ENCODE peak calls at places on chromosomes 13 and 19, in eight cellular contexts. C is Panc1, L is HCT116, R is K562, P is HepG2, Z is SK-N-SH, M is GM12878, X is GM23338. N is an unnamed sample.

GRCh38 chr19:52640916-52641315 is 2.8 kb upstream of the ZNF83 start:
- DNase-seq in C (no peak), L (no peak), R (peak; percentile 65), P (no peak), Z (peak; percentile 78), M (no peak), X (peak; percentile 91), N (no peak)

GRCh38 chr13:99577934-99578917 is 77.0 kb downstream of the TM9SF2 start:
- DNase-seq in C (no peak), L (no peak), R (peak; percentile 13), P (peak; percentile 47), Z (no peak), M (no peak), X (peak; percentile 52), N (no peak)

GRCh38 chr19:18644144-18645034 is 7.6 kb downstream of the KLHL26 start:
- DNase-seq in C (no peak), L (no peak), R (peak; percentile 34), P (no peak), Z (no peak), M (no peak), X (no peak), N (peak; percentile 85)

GRCh38 chr19:12647490-12648071 is 19.0 kb downstream of the MAN2B1 start:
- DNase-seq in C (no peak), L (no peak), R (peak; percentile 78), P (no peak), Z (peak; percentile 88), M (no peak), X (peak; percentile 88), N (no peak)

GRCh38 chr13:19845758-19846157 is 17.7 kb downstream of the ZMYM5 start:
- DNase-seq in C (peak; percentile 77), L (peak; percentile 77), R (peak; percentile 55), P (peak; percentile 57), Z (peak; percentile 32), M (no peak), X (no peak), N (no peak)

GRCh38 chr13:93819331-93819730 is 592.7 kb downstream of the GPC6 start:
- DNase-seq in C (no peak), L (no peak), R (no peak), P (no peak), Z (peak; percentile 51), M (no peak), X (no peak), N (no peak)

GRCh38 chr19:37907735-37908066 is 693 bp downstream of the SIPA1L3 start:
- DNase-seq in C (no peak), L (no peak), R (no peak), P (no peak), Z (no peak), M (no peak), X (no peak), N (no peak)

GRCh38 chr13:21040120-21040834 is 21.1 kb downstream of the LATS2 start:
- DNase-seq in C (no peak), L (no peak), R (no peak), P (no peak), Z (no peak), M (no peak), X (no peak), N (no peak)

GRCh38 chr13:111853766-111854165 is 213.2 kb upstream of the SOX1 start:
- DNase-seq in C (no peak), L (no peak), R (no peak), P (no peak), Z (no peak), M (no peak), X (no peak), N (no peak)

GRCh38 chr19:30664358-30665058 is 292.3 kb downstream of the ZNF536 start:
- DNase-seq in C (no peak), L (no peak), R (peak; percentile 17), P (peak; percentile 84), Z (peak; percentile 51), M (no peak), X (peak; percentile 83), N (no peak)

GRCh38 chr19:14113762-14114414 is 3.7 kb downstream of the PRKACA start:
- DNase-seq in C (no peak), L (peak; percentile 87), R (peak; percentile 91), P (no peak), Z (no peak), M (no peak), X (peak; percentile 57), N (peak; percentile 93)

GRCh38 chr13:41974262-41974900 is 13.5 kb upstream of the VWA8 start:
- DNase-seq in C (no peak), L (no peak), R (no peak), P (peak; percentile 50), Z (no peak), M (no peak), X (no peak), N (no peak)

GRCh38 chr19:54451331-54451871 is 2.4 kb downstream of the LENG8 start:
- DNase-seq in C (no peak), L (no peak), R (no peak), P (no peak), Z (no peak), M (no peak), X (no peak), N (peak; percentile 48)

GRCh38 chr13:30153871-30154426 is 153.4 kb downstream of the KATNAL1 start:
- DNase-seq in C (no peak), L (no peak), R (no peak), P (no peak), Z (no peak), M (no peak), X (peak; percentile 55), N (no peak)

GRCh38 chr19:45600340-45600885 is 1.6 kb downstream of the GPR4 start:
- DNase-seq in C (no peak), L (no peak), R (no peak), P (no peak), Z (no peak), M (no peak), X (no peak), N (no peak)

GRCh38 chr13:19817510-19818158 is 34.9 kb upstream of the PSPC1 start:
- DNase-seq in C (no peak), L (no peak), R (no peak), P (no peak), Z (no peak), M (no peak), X (no peak), N (no peak)

GRCh38 chr13:44309771-44310767 is 63.6 kb upstream of the SERP2 start:
- DNase-seq in C (no peak), L (no peak), R (no peak), P (no peak), Z (no peak), M (no peak), X (no peak), N (no peak)
- TF ChIP-seq REST in C (no peak), L (no peak), R (no peak), P (no peak), Z (no peak), M (no peak), X (no peak), N (no peak)

DNA sequence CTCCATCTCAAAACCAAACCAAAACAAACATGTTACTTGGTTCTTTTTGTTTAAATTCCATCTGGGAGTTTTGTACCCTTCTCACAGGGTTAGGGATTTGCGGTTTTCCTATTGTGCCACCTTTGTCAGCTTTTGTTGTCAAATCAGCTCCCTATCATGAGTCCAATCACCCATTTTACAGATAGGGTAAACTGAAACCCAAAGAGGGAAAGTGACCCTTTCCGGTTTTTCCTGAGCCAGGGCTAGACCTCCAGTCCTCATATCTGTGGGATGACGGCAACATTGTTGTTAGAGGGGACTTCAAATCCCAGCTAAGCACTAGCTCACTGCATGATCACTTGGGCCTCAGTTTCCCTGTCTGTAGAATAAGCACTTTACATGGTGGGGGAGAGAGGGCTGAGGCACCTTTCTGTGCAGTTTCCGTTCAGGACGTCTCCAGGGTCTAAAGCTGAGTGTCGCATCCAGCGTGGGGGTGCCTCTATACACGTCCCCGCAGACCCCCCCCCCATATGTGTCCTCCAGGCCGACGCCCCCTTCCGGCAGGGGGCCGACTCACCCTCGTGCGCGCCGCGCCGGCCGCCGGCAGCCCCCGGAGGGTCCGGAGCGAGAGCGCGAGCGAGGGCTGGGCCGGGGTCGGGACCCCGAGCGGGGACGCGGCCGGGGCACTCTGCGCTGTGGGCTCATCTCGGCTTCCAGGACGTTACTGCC is 3.9 kb downstream of the CCDC194 start:
- DNase-seq in C (no peak), L (no peak), R (no peak), P (no peak), Z (no peak), M (no peak), X (peak; percentile 42), N (no peak)
- H3K4me3 ChIP-seq in C (peak overlapping the region; percentile 75), L (no peak overlapping the region), R (peak overlapping the region; percentile 51), P (peak overlapping the region; percentile 31), Z (peak overlapping the region; percentile 65), M (peak overlapping the region; percentile 72), X (peak overlapping the region; percentile 86), N (peak overlapping the region; percentile 48)

GRCh38 chr19:38993271-38993670 is 17.7 kb upstream of the FBXO17 start:
- DNase-seq in C (no peak), L (no peak), R (no peak), P (no peak), Z (no peak), M (no peak), X (no peak), N (no peak)

GRCh38 chr19:38990949-38991697 is 15.6 kb upstream of the FBXO17 start:
- DNase-seq in C (no peak), L (no peak), R (no peak), P (no peak), Z (no peak), M (no peak), X (no peak), N (no peak)

GRCh38 chr19:38985262-38985661 is 9.7 kb upstream of the FBXO17 start:
- DNase-seq in C (no peak), L (no peak), R (no peak), P (no peak), Z (no peak), M (no peak), X (no peak), N (no peak)

GRCh38 chr19:38988632-38989031 is 13.1 kb upstream of the FBXO17 start:
- DNase-seq in C (no peak), L (no peak), R (no peak), P (no peak), Z (no peak), M (no peak), X (no peak), N (no peak)

GRCh38 chr19:38989066-38989605 is 13.6 kb upstream of the FBXO17 start:
- DNase-seq in C (no peak), L (no peak), R (peak; percentile 21), P (no peak), Z (peak; percentile 30), M (no peak), X (peak; percentile 82), N (no peak)
- H3K27me3 ChIP-seq in C (no peaks in the 10 kb centered on the region), L (no peaks in the 10 kb centered on the region), R (peaks cover 6% of the 10 kb centered on the region), P (peaks cover 14% of the 10 kb centered on the region), Z (no peaks in the 10 kb centered on the region), M (no peaks in the 10 kb centered on the region), X (no peaks in the 10 kb centered on the region), N (no peaks in the 10 kb centered on the region)

DNA sequence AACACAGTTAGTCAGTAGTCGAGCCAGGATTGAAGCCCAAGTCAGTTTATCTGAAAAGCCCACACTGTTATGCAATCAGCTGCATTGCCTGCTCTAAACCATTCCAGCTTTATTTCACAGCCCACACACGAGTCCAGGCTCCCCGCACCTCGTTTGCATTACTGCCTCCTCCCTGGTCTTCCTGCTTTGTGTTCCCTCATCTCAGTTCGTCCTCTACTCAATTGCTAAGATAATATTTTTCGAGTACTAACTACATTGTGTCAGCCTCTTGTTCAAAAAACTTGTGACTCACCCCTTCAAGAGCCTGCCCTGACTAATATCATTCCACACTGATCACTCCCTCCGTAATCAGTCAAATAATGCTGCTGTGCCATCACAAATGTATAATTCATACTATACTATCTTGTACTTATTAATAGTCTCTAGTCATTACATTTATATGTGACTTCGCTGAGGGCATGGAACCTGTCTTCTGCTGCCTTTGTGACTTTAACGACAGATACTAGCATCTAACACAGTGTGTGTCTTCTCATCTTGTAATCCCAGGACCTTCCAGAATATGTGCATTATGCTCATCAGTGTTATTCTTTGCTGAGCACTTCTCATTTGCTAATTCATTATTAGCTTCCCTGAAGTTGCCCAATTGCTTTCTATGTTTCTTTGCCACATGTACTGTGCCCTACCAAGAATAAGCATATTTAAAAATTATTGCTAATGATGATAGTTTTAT is 26.2 kb upstream of the WDFY2 start:
- DNase-seq in C (no peak), L (no peak), R (no peak), P (no peak), Z (no peak), M (no peak), X (no peak), N (peak; percentile 40)
- TF ChIP-seq REST in C (no peak), L (no peak), R (no peak), P (no peak), Z (no peak), M (no peak), X (no peak), N (no peak)